ENCODE peak calls at places on chromosomes 7 and 10, in ten cellular contexts. I is adrenal gland, H is PC-9, A is colonic mucosa, M is WERI-Rb-1, V is cardiac muscle cell, J is spleen, Q is upper lobe of right lung, G is lower lobe of right lung, R is tibial artery. F is an unnamed sample.
A peak's percentile ranks its signal among the peaks of the same experiment; 100 is the strongest.

GRCh38 chr7:77887567-77887966 is 89.0 kb downstream of the PHTF2 start:
- DNase-seq in H (no peak), A (no peak), J (no peak), V (no peak), R (no peak), G (no peak), I (no peak), Q (no peak), M (no peak), F (peak; percentile 84)

GRCh38 chr7:36312064-36312914 is 77.4 kb upstream of the ANLN start:
- DNase-seq in Q (peak; percentile 80), H (no peak), M (no peak), G (peak; percentile 68), V (peak; percentile 52), I (peak; percentile 24), R (no peak), J (peak; percentile 47), A (peak; percentile 69), F (no peak)

GRCh38 chr10:87864497-87865059 is 1.2 kb downstream of the PTEN start:
- DNase-seq in J (no peak), A (no peak), H (no peak), I (no peak), V (peak; percentile 19), R (no peak), G (no peak), M (peak; percentile 10), Q (no peak), F (no peak)

GRCh38 chr7:133052826-133053225 is 29.1 kb downstream of the CHCHD3 start:
- DNase-seq in G (no peak), A (no peak), R (no peak), M (no peak), I (no peak), V (no peak), H (no peak), J (no peak), Q (no peak), F (no peak)

GRCh38 chr7:142616121-142616643 is 133.1 kb upstream of the PRSS1 start:
- DNase-seq in Q (no peak), J (no peak), H (no peak), I (no peak), M (no peak), V (no peak), A (no peak), G (no peak), R (no peak), F (no peak)

GRCh38 chr10:98058311-98058710 is 27.9 kb upstream of the CRTAC1 start:
- DNase-seq in R (no peak), Q (no peak), V (no peak), M (no peak), A (no peak), H (no peak), G (no peak), J (no peak), I (no peak), F (no peak)

GRCh38 chr7:77330169-77330882 is 85.8 kb downstream of the GSAP start:
- DNase-seq in H (no peak), M (no peak), I (no peak), G (peak; percentile 37), A (no peak), V (no peak), J (no peak), Q (no peak), R (no peak), F (no peak)

GRCh38 chr10:77245953-77246352 is 391.7 kb downstream of the KCNMA1 start:
- DNase-seq in G (no peak), M (no peak), Q (no peak), A (no peak), V (no peak), J (no peak), H (no peak), I (peak; percentile 24), R (no peak), F (peak; percentile 70)

DNA sequence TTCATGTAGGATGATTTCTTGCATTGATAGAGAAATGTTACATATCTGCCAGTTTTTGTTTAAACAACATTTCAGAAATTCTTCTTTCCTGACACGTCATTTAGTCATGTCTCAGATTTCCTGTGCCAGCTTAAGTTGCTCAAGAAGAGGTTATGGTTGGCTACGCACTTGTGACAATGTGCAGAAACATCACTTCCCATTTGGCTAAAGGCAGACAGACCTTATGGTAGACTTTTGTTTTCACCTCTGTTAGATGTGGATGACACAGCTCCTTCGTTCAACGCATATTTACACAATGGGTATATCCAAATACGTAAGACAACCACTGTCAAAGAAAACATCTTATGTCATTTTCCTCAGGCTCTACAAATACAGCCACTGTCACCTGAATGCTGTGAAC is 125.8 kb downstream of the DOCK4 start:
- DNase-seq in I (no peak), V (no peak), H (peak; percentile 45), Q (no peak), A (no peak), G (no peak), R (no peak), J (no peak), M (no peak), F (peak; percentile 85)
- H3K4me3 ChIP-seq in I (no peak overlapping the region), V (no peak overlapping the region), H (no peak overlapping the region), Q (peak overlapping the region; percentile 8), A (no peak overlapping the region), G (no peak overlapping the region), R (no peak overlapping the region), J (no peak overlapping the region), M (no peak overlapping the region), F (peak overlapping the region; percentile 35)

GRCh38 chr7:43248553-43248952 is 136.1 kb downstream of the HECW1 start:
- DNase-seq in M (no peak), R (no peak), G (no peak), H (no peak), A (no peak), J (no peak), I (no peak), Q (no peak), V (no peak), F (no peak)

GRCh38 chr7:43244782-43245181 is 132.3 kb downstream of the HECW1 start:
- DNase-seq in M (peak; percentile 57), Q (no peak), R (no peak), H (no peak), V (no peak), G (no peak), J (no peak), I (no peak), A (no peak), F (no peak)

GRCh38 chr7:43247757-43248156 is 135.3 kb downstream of the HECW1 start:
- DNase-seq in R (no peak), I (no peak), Q (no peak), H (no peak), G (no peak), V (no peak), M (no peak), A (no peak), J (no peak), F (no peak)

GRCh38 chr7:43248961-43249807 is 136.7 kb downstream of the HECW1 start:
- DNase-seq in M (no peak), V (no peak), Q (peak; percentile 64), A (peak; percentile 61), R (no peak), G (peak; percentile 51), J (no peak), I (no peak), H (no peak), F (peak; percentile 50)

GRCh38 chr7:43249808-43250145 is 137.3 kb downstream of the HECW1 start:
- DNase-seq in A (no peak), H (no peak), R (no peak), Q (no peak), G (no peak), M (no peak), J (no peak), V (no peak), I (no peak), F (no peak)
- H3K27ac ChIP-seq in A (no peak overlapping the region), H (no peak overlapping the region), R (no peak overlapping the region), Q (no peak overlapping the region), G (no peak overlapping the region), M (no peak overlapping the region), J (no peak overlapping the region), V (no peak overlapping the region), I (no peak overlapping the region), F (no peak overlapping the region)

GRCh38 chr7:91657386-91658120 is 222.9 kb downstream of the MTERF1 start:
- DNase-seq in A (no peak), J (no peak), Q (no peak), V (peak; percentile 55), I (no peak), M (no peak), R (no peak), H (no peak), G (no peak), F (peak; percentile 99)

GRCh38 chr7:91659096-91659495 is 221.4 kb downstream of the MTERF1 start:
- DNase-seq in M (no peak), A (no peak), H (no peak), I (no peak), V (no peak), J (no peak), Q (no peak), G (no peak), R (no peak), F (peak; percentile 7)

GRCh38 chr7:91656486-91657237 is 223.8 kb downstream of the MTERF1 start:
- DNase-seq in V (no peak), A (no peak), R (peak; percentile 68), J (no peak), Q (no peak), H (no peak), M (peak; percentile 21), G (no peak), I (no peak), F (peak; percentile 84)

GRCh38 chr7:91660734-91661355 is 219.7 kb downstream of the MTERF1 start:
- DNase-seq in G (no peak), A (no peak), M (no peak), R (no peak), V (no peak), J (no peak), Q (no peak), I (no peak), H (no peak), F (no peak)

DNA sequence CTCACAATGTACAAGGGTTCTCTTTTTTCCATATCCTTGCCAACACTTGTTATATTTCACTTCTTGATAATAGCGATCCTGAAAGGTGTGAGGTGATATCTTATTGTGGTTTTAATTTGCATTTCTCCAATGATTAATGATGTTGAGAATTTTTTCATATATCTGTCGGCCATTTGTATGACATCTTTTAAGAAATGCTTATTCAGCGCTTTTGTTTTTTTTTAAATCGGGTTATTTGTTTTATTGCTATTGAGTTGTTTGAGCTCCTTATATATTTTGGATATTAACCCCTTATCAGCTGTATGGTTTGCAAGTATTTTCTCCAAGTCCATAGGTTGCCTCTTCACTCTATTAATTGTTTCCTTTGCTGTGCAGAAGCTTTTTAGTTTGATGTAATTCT is 218.8 kb downstream of the MTERF1 start:
- DNase-seq in Q (no peak), G (no peak), I (no peak), M (no peak), A (no peak), V (no peak), R (no peak), H (no peak), J (no peak), F (no peak)
- H3K4me3 ChIP-seq in Q (no peak overlapping the region), G (no peak overlapping the region), I (no peak overlapping the region), M (no peak overlapping the region), A (no peak overlapping the region), V (no peak overlapping the region), R (no peak overlapping the region), H (no peak overlapping the region), J (no peak overlapping the region), F (no peak overlapping the region)

GRCh38 chr10:124628676-124629021 is 115.5 kb downstream of the FAM53B start:
- DNase-seq in I (no peak), J (no peak), A (no peak), R (no peak), G (no peak), Q (no peak), H (no peak), V (no peak), M (no peak), F (no peak)

GRCh38 chr10:124630551-124630950 is 113.6 kb downstream of the FAM53B start:
- DNase-seq in Q (no peak), G (no peak), H (no peak), M (no peak), I (no peak), J (no peak), R (no peak), A (no peak), V (no peak), F (no peak)

GRCh38 chr10:124627851-124628675 is 116.1 kb downstream of the FAM53B start:
- DNase-seq in M (no peak), R (no peak), V (no peak), Q (no peak), J (no peak), H (no peak), A (no peak), G (no peak), I (no peak), F (no peak)

GRCh38 chr10:124629410-124629809 is 114.8 kb downstream of the FAM53B start:
- DNase-seq in J (no peak), Q (no peak), H (no peak), M (no peak), A (no peak), V (no peak), I (no peak), R (no peak), G (no peak), F (no peak)

GRCh38 chr10:124629842-124630241 is 114.3 kb downstream of the FAM53B start:
- DNase-seq in R (no peak), I (no peak), A (no peak), J (no peak), V (no peak), G (no peak), H (no peak), M (no peak), Q (no peak), F (no peak)
- H3K27ac ChIP-seq in R (peak overlapping the region; percentile 51), I (no peak overlapping the region), A (no peak overlapping the region), J (no peak overlapping the region), V (no peak overlapping the region), G (peak overlapping the region; percentile 36), H (no peak overlapping the region), M (no peak overlapping the region), Q (peak overlapping the region; percentile 63), F (no peak overlapping the region)

F was measured in astrocyte.